ENCODE peak calls at places on chromosome 1, in five cellular contexts. One of them, this sample, is unnamed.

GRCh38 chr1:56491441-56491840 is 87.9 kb downstream of the PLPP3 start:
- DNase-seq in iPS DF 6.9: no peak
- DNase-seq in NAMALWA: no peak
- DNase-seq in ELR: peak; percentile 33
- DNase-seq in Caki2: no peak
- DNase-seq in this sample: peak; percentile 68

GRCh38 chr1:62439652-62440371 is 3.0 kb downstream of the USP1 start:
- DNase-seq in iPS DF 6.9: no peak
- DNase-seq in NAMALWA: peak; percentile 53
- DNase-seq in ELR: peak; percentile 20
- DNase-seq in Caki2: peak; percentile 30
- DNase-seq in this sample: no peak

GRCh38 chr1:205645494-205645893 is 13.7 kb upstream of the ELK4 start:
- DNase-seq in iPS DF 6.9: no peak
- DNase-seq in NAMALWA: no peak
- DNase-seq in ELR: no peak
- DNase-seq in Caki2: no peak
- DNase-seq in this sample: no peak

GRCh38 chr1:168187180-168187579 is 8.4 kb downstream of the TIPRL start:
- DNase-seq in iPS DF 6.9: no peak
- DNase-seq in NAMALWA: no peak
- DNase-seq in ELR: no peak
- DNase-seq in Caki2: no peak
- DNase-seq in this sample: no peak

GRCh38 chr1:79117376-79117775 is 110.8 kb upstream of the ADGRL4 start:
- DNase-seq in iPS DF 6.9: no peak
- DNase-seq in NAMALWA: no peak
- DNase-seq in ELR: no peak
- DNase-seq in Caki2: no peak
- DNase-seq in this sample: peak; percentile 5

GRCh38 chr1:160189649-160190625 is at the start of gene CASQ1:
- DNase-seq in iPS DF 6.9: no peak
- DNase-seq in NAMALWA: no peak
- DNase-seq in ELR: peak; percentile 43
- DNase-seq in Caki2: no peak
- DNase-seq in this sample: no peak

GRCh38 chr1:12305377-12305776 is 75.5 kb downstream of the VPS13D start:
- DNase-seq in iPS DF 6.9: no peak
- DNase-seq in NAMALWA: no peak
- DNase-seq in ELR: peak; percentile 47
- DNase-seq in Caki2: no peak
- DNase-seq in this sample: peak; percentile 20

GRCh38 chr1:157490337-157491165 is 61.8 kb downstream of the FCRL5 start:
- DNase-seq in iPS DF 6.9: peak; percentile 29
- DNase-seq in NAMALWA: peak; percentile 84
- DNase-seq in ELR: peak; percentile 77
- DNase-seq in Caki2: peak; percentile 37
- DNase-seq in this sample: peak; percentile 56

GRCh38 chr1:18107671-18108312 is at the start of gene IGSF21:
- DNase-seq in iPS DF 6.9: no peak
- DNase-seq in NAMALWA: no peak
- DNase-seq in ELR: no peak
- DNase-seq in Caki2: no peak
- DNase-seq in this sample: no peak

GRCh38 chr1:247855911-247856310 is 1.1 kb upstream of the TRIM58 start:
- DNase-seq in iPS DF 6.9: no peak
- DNase-seq in NAMALWA: no peak
- DNase-seq in ELR: no peak
- DNase-seq in Caki2: no peak
- DNase-seq in this sample: no peak

GRCh38 chr1:230368363-230368762 is 57.8 kb downstream of the PGBD5 start:
- DNase-seq in iPS DF 6.9: no peak
- DNase-seq in NAMALWA: no peak
- DNase-seq in ELR: peak; percentile 69
- DNase-seq in Caki2: no peak
- DNase-seq in this sample: peak; percentile 81

GRCh38 chr1:100927276-100927675 is 31.4 kb downstream of the SLC30A7 start:
- DNase-seq in iPS DF 6.9: no peak
- DNase-seq in NAMALWA: no peak
- DNase-seq in ELR: no peak
- DNase-seq in Caki2: no peak
- DNase-seq in this sample: no peak

GRCh38 chr1:68051475-68051874 is 1.0 kb upstream of the DIRAS3 start:
- DNase-seq in iPS DF 6.9: peak; percentile 27
- DNase-seq in NAMALWA: no peak
- DNase-seq in ELR: peak; percentile 5
- DNase-seq in Caki2: no peak
- DNase-seq in this sample: no peak

GRCh38 chr1:2258996-2259395 is 30.9 kb downstream of the SKI start:
- DNase-seq in iPS DF 6.9: no peak
- DNase-seq in NAMALWA: peak; percentile 39
- DNase-seq in ELR: no peak
- DNase-seq in Caki2: no peak
- DNase-seq in this sample: no peak

GRCh38 chr1:239570878-239571277 is 184.5 kb downstream of the CHRM3 start:
- DNase-seq in iPS DF 6.9: no peak
- DNase-seq in NAMALWA: no peak
- DNase-seq in ELR: no peak
- DNase-seq in Caki2: no peak
- DNase-seq in this sample: no peak

GRCh38 chr1:207925210-207925609 is 14.3 kb upstream of the CD34 start:
- DNase-seq in iPS DF 6.9: no peak
- DNase-seq in NAMALWA: no peak
- DNase-seq in ELR: peak; percentile 9
- DNase-seq in Caki2: no peak
- DNase-seq in this sample: peak; percentile 42

GRCh38 chr1:23745515-23745914 is 2.2 kb downstream of the ELOA start:
- DNase-seq in iPS DF 6.9: no peak
- DNase-seq in NAMALWA: peak; percentile 75
- DNase-seq in ELR: peak; percentile 71
- DNase-seq in Caki2: peak; percentile 14
- DNase-seq in this sample: peak; percentile 47

GRCh38 chr1:24932284-24932683 is 2.2 kb upstream of the RUNX3 start:
- DNase-seq in iPS DF 6.9: no peak
- DNase-seq in NAMALWA: peak; percentile 74
- DNase-seq in ELR: no peak
- DNase-seq in Caki2: no peak
- DNase-seq in this sample: no peak

GRCh38 chr1:115090547-115090946 is 1.2 kb upstream of the TSPAN2 start:
- DNase-seq in iPS DF 6.9: no peak
- DNase-seq in NAMALWA: no peak
- DNase-seq in ELR: no peak
- DNase-seq in Caki2: no peak
- DNase-seq in this sample: no peak

GRCh38 chr1:45272943-45273342 is 53.8 kb upstream of the HPDL start:
- DNase-seq in iPS DF 6.9: no peak
- DNase-seq in NAMALWA: no peak
- DNase-seq in ELR: peak; percentile 93
- DNase-seq in Caki2: no peak
- DNase-seq in this sample: no peak

GRCh38 chr1:33435096-33435820 is 4.4 kb upstream of the PHC2 start:
- DNase-seq in iPS DF 6.9: no peak
- DNase-seq in NAMALWA: no peak
- DNase-seq in ELR: peak; percentile 92
- DNase-seq in Caki2: no peak
- DNase-seq in this sample: peak; percentile 96

GRCh38 chr1:62466982-62467532 is 30.2 kb downstream of the USP1 start:
- DNase-seq in iPS DF 6.9: no peak
- DNase-seq in NAMALWA: no peak
- DNase-seq in ELR: no peak
- DNase-seq in Caki2: no peak
- DNase-seq in this sample: no peak

GRCh38 chr1:178093150-178093957 is 550 bp upstream of the RASAL2 start:
- DNase-seq in iPS DF 6.9: peak; percentile 89
- DNase-seq in NAMALWA: no peak
- DNase-seq in ELR: peak; percentile 99
- DNase-seq in Caki2: peak; percentile 87
- DNase-seq in this sample: peak; percentile 95

GRCh38 chr1:29392486-29393450 is 156.4 kb downstream of the PTPRU start:
- DNase-seq in iPS DF 6.9: no peak
- DNase-seq in NAMALWA: no peak
- DNase-seq in ELR: no peak
- DNase-seq in Caki2: no peak
- DNase-seq in this sample: no peak

GRCh38 chr1:77759090-77760028 is at the start of gene USP33:
- DNase-seq in iPS DF 6.9: peak; percentile 77
- DNase-seq in NAMALWA: peak; percentile 93
- DNase-seq in ELR: peak; percentile 89
- DNase-seq in Caki2: peak; percentile 79
- DNase-seq in this sample: peak; percentile 82

GRCh38 chr1:235831148-235831547 is 35.6 kb downstream of the LYST start:
- DNase-seq in iPS DF 6.9: no peak
- DNase-seq in NAMALWA: no peak
- DNase-seq in ELR: peak; percentile 45
- DNase-seq in Caki2: peak; percentile 16
- DNase-seq in this sample: peak; percentile 39

GRCh38 chr1:223649222-223649621 is 16.3 kb downstream of the CAPN8 start:
- DNase-seq in iPS DF 6.9: no peak
- DNase-seq in NAMALWA: no peak
- DNase-seq in ELR: no peak
- DNase-seq in Caki2: no peak
- DNase-seq in this sample: no peak

GRCh38 chr1:17890056-17890814 is 135.1 kb downstream of the ACTL8 start:
- DNase-seq in iPS DF 6.9: no peak
- DNase-seq in NAMALWA: no peak
- DNase-seq in ELR: no peak
- DNase-seq in Caki2: no peak
- DNase-seq in this sample: no peak

GRCh38 chr1:64861611-64862010 is 104.7 kb downstream of the JAK1 start:
- DNase-seq in iPS DF 6.9: peak; percentile 61
- DNase-seq in NAMALWA: no peak
- DNase-seq in ELR: peak; percentile 60
- DNase-seq in Caki2: no peak
- DNase-seq in this sample: peak; percentile 31

GRCh38 chr1:228850141-228851100 is 115.1 kb downstream of the RHOU start:
- DNase-seq in iPS DF 6.9: no peak
- DNase-seq in NAMALWA: no peak
- DNase-seq in ELR: peak; percentile 9
- DNase-seq in Caki2: peak; percentile 52
- DNase-seq in this sample: no peak

GRCh38 chr1:41390573-41390972 is 29.3 kb downstream of the FOXO6 start:
- DNase-seq in iPS DF 6.9: no peak
- DNase-seq in NAMALWA: no peak
- DNase-seq in ELR: no peak
- DNase-seq in Caki2: no peak
- DNase-seq in this sample: no peak